ENCODE peak calls at places on chromosomes 12 and 14, in nine cellular contexts. B is heart right ventricle, G is choroid plexus epithelial cell, J is heart left ventricle, Q is astrocyte of the cerebellum, L is lower leg skin, A is spleen, D is brain microvascular endothelial cell, P is upper lobe of right lung. H is an unnamed sample.

GRCh38 chr12:100267603-100268281 is 765 bp downstream of the SCYL2 start:
- DNase-seq in B (no peak), G (peak), J (peak), Q (no peak), L (peak), A (no peak), D (no peak), P (no peak), H (peak)

GRCh38 chr12:20410746-20411145 is 42.4 kb downstream of the PDE3A start:
- DNase-seq in B (no peak), G (no peak), J (no peak), Q (no peak), L (no peak), A (no peak), D (no peak), P (no peak), H (no peak)

GRCh38 chr12:54352022-54352531 is 12.2 kb downstream of the GPR84 start:
- DNase-seq in B (peak), G (peak), J (peak), Q (peak), L (no peak), A (no peak), D (no peak), P (peak), H (no peak)

GRCh38 chr12:113247123-113248045 is 26.1 kb downstream of the TPCN1 start:
- DNase-seq in B (peak), G (peak), J (peak), Q (no peak), L (no peak), A (peak), D (peak), P (no peak), H (peak)

GRCh38 chr12:48489012-48489411 is 6.7 kb downstream of the C12orf54 start:
- DNase-seq in B (no peak), G (peak), J (no peak), Q (no peak), L (no peak), A (no peak), D (peak), P (no peak), H (no peak)

GRCh38 chr12:81034926-81035325 is 43.0 kb upstream of the ACSS3 start:
- DNase-seq in B (no peak), G (no peak), J (no peak), Q (no peak), L (no peak), A (no peak), D (no peak), P (no peak), H (no peak)

GRCh38 chr12:131176926-131177325 is 223.2 kb downstream of the ADGRD1 start:
- DNase-seq in B (no peak), G (no peak), J (no peak), Q (no peak), L (no peak), A (peak), D (no peak), P (no peak), H (no peak)

GRCh38 chr12:104304261-104305004 is 894 bp downstream of the EID3 start:
- DNase-seq in B (no peak), G (no peak), J (no peak), Q (no peak), L (no peak), A (no peak), D (no peak), P (no peak), H (no peak)

GRCh38 chr14:31930493-31931225 is 146.4 kb upstream of the ARHGAP5 start:
- DNase-seq in B (no peak), G (peak), J (no peak), Q (no peak), L (no peak), A (no peak), D (no peak), P (no peak), H (no peak)

GRCh38 chr14:98711453-98711852 is 560.5 kb downstream of the BCL11B start:
- DNase-seq in B (no peak), G (no peak), J (no peak), Q (no peak), L (no peak), A (no peak), D (no peak), P (no peak), H (no peak)

GRCh38 chr12:80846930-80847329 is 90.8 kb downstream of the LIN7A start:
- DNase-seq in B (no peak), G (no peak), J (no peak), Q (no peak), L (no peak), A (no peak), D (no peak), P (no peak), H (no peak)

GRCh38 chr12:321606-322326 is 59.1 kb upstream of the SLC6A13 start:
- DNase-seq in B (no peak), G (peak), J (no peak), Q (no peak), L (no peak), A (no peak), D (no peak), P (no peak), H (no peak)

GRCh38 chr12:114884535-114884934 is 200.6 kb upstream of the TBX3 start:
- DNase-seq in B (no peak), G (no peak), J (no peak), Q (no peak), L (no peak), A (no peak), D (no peak), P (no peak), H (no peak)

GRCh38 chr12:10624631-10625030 is 11.2 kb upstream of the MAGOHB start:
- DNase-seq in B (no peak), G (no peak), J (no peak), Q (no peak), L (no peak), A (no peak), D (no peak), P (no peak), H (no peak)

GRCh38 chr12:108508243-108508642 is 6.8 kb upstream of the FICD start:
- DNase-seq in B (no peak), G (no peak), J (no peak), Q (no peak), L (no peak), A (no peak), D (no peak), P (no peak), H (no peak)

GRCh38 chr12:1840561-1840960 is 20.2 kb downstream of the LRTM2 start:
- DNase-seq in B (no peak), G (no peak), J (no peak), Q (no peak), L (no peak), A (peak), D (no peak), P (peak), H (no peak)

GRCh38 chr14:26377150-26377549 is 220.7 kb downstream of the NOVA1 start:
- DNase-seq in B (no peak), G (no peak), J (no peak), Q (no peak), L (no peak), A (no peak), D (no peak), P (no peak), H (no peak)

GRCh38 chr12:69598174-69598753 is 12.4 kb downstream of the LRRC10 start:
- DNase-seq in B (no peak), G (no peak), J (no peak), Q (no peak), L (no peak), A (no peak), D (no peak), P (no peak), H (no peak)

GRCh38 chr12:49345048-49345839 is 1.4 kb upstream of the DNAJC22 start:
- DNase-seq in B (no peak), G (no peak), J (no peak), Q (no peak), L (no peak), A (no peak), D (no peak), P (peak), H (no peak)

GRCh38 chr12:46555379-46555778 is 182.8 kb upstream of the SLC38A2 start:
- DNase-seq in B (no peak), G (peak), J (no peak), Q (peak), L (no peak), A (no peak), D (peak), P (no peak), H (no peak)

GRCh38 chr14:55532645-55533309 is 47.2 kb upstream of the KTN1 start:
- DNase-seq in B (no peak), G (no peak), J (no peak), Q (no peak), L (no peak), A (no peak), D (no peak), P (no peak), H (no peak)

GRCh38 chr12:2751686-2752085 is 43.1 kb upstream of the FKBP4 start:
- DNase-seq in B (no peak), G (no peak), J (no peak), Q (no peak), L (no peak), A (no peak), D (no peak), P (no peak), H (no peak)

GRCh38 chr14:104893435-104894207 is 28.6 kb downstream of the CEP170B start:
- DNase-seq in B (no peak), G (no peak), J (peak), Q (no peak), L (no peak), A (peak), D (no peak), P (peak), H (no peak)

GRCh38 chr12:47757840-47758583 is 668 bp downstream of the RAPGEF3 start:
- DNase-seq in B (peak), G (no peak), J (no peak), Q (no peak), L (no peak), A (peak), D (no peak), P (peak), H (no peak)

GRCh38 chr14:29710015-29710414 is 217.6 kb downstream of the PRKD1 start:
- DNase-seq in B (no peak), G (peak), J (no peak), Q (no peak), L (no peak), A (no peak), D (no peak), P (no peak), H (no peak)

GRCh38 chr12:101256271-101256670 is 23.6 kb upstream of the UTP20 start:
- DNase-seq in B (no peak), G (no peak), J (no peak), Q (no peak), L (no peak), A (no peak), D (no peak), P (no peak), H (no peak)

GRCh38 chr14:49250517-49250916 is 335.7 kb downstream of the RPS29 start:
- DNase-seq in B (no peak), G (no peak), J (no peak), Q (no peak), L (no peak), A (no peak), D (no peak), P (no peak), H (no peak)

GRCh38 chr12:64147011-64147671 is 75.0 kb downstream of the KICS2 start:
- DNase-seq in B (no peak), G (no peak), J (no peak), Q (no peak), L (no peak), A (no peak), D (no peak), P (no peak), H (no peak)

GRCh38 chr14:75340921-75341320 is 62.3 kb downstream of the FOS start:
- DNase-seq in B (peak), G (peak), J (peak), Q (no peak), L (peak), A (peak), D (no peak), P (peak), H (no peak)

GRCh38 chr14:99538275-99538674 is 57.1 kb downstream of the CCNK start:
- DNase-seq in B (no peak), G (no peak), J (peak), Q (no peak), L (no peak), A (no peak), D (peak), P (no peak), H (no peak)

DNA sequence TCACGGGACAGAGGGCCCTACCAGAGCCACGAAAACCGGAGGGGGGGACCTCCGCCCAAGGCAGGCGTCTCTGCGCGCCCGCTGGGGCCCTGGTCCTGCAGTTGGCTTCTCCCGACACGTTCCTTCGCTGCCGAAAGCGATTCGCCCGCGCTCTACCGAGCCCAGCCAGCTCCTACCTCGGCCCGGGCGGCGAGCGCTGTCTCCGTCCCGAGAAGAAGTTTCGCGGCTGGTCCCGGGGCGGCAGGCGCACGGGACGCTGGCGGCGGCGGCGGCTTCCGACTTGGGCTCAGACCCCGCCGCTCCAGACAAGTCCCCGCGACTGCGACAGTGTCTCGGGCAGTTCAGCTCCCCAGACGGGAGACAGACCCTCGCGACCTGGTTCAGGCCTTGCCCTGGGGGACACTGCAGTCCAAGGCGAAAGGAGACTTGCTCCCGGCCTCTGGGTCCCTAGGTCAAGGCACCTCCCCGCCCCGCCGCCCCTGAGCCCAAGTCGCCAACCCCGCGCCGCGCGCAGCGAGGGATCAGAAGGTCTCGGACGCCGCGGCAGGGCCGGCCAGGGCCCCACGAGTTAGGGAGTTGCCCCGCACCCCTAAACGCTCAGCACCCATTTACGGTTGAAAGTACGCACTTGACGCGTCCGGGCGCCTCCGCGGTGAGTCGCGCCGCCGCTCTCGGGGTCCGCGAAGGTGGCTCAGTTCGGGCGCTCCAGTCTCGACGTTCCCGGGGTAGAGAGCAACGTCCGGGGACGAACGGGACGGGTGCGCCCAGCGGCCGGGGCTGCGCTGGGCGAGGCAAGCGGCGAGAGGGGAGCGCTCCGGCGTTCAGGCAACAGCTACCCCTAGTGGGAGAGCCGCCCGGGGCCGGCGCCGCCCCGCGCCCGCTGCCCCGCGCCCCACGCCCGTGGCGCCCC is 1.4 kb upstream of the DIO3 start:
- DNase-seq in B (peak), G (peak), J (no peak), Q (no peak), L (no peak), A (peak), D (no peak), P (no peak), H (peak)
- H3K4me3 ChIP-seq in B (peak), G (no peak), J (peak), Q (peak), L (peak), A (peak), D (no peak), P (peak), H (no peak)

GRCh38 chr12:97757431-97758091 is 295.0 kb downstream of the RMST start:
- DNase-seq in B (no peak), G (no peak), J (no peak), Q (no peak), L (no peak), A (no peak), D (no peak), P (no peak), H (no peak)
- H3K4me3 ChIP-seq in B (no peak), G (no peak), J (no peak), Q (no peak), L (no peak), A (no peak), D (no peak), P (no peak), H (no peak)

GRCh38 chr12:57229041-57229633 is 374 bp upstream of the SHMT2 start:
- DNase-seq in B (no peak), G (no peak), J (no peak), Q (no peak), L (no peak), A (no peak), D (no peak), P (no peak), H (no peak)

GRCh38 chr12:57226588-57227314 is 2.8 kb upstream of the SHMT2 start:
- DNase-seq in B (peak), G (no peak), J (no peak), Q (no peak), L (no peak), A (peak), D (no peak), P (no peak), H (no peak)

GRCh38 chr12:57229634-57230380 is at the start of gene SHMT2:
- DNase-seq in B (peak), G (peak), J (peak), Q (peak), L (peak), A (peak), D (peak), P (peak), H (peak)

GRCh38 chr12:57225680-57226190 is 3.8 kb upstream of the SHMT2 start:
- DNase-seq in B (no peak), G (no peak), J (no peak), Q (no peak), L (no peak), A (no peak), D (no peak), P (no peak), H (no peak)

GRCh38 chr12:57227315-57228115 is 2.0 kb upstream of the SHMT2 start:
- DNase-seq in B (no peak), G (no peak), J (no peak), Q (no peak), L (no peak), A (no peak), D (no peak), P (no peak), H (no peak)
- H3K4me3 ChIP-seq in B (no peak), G (no peak), J (peak), Q (no peak), L (no peak), A (peak), D (no peak), P (no peak), H (no peak)

DNA sequence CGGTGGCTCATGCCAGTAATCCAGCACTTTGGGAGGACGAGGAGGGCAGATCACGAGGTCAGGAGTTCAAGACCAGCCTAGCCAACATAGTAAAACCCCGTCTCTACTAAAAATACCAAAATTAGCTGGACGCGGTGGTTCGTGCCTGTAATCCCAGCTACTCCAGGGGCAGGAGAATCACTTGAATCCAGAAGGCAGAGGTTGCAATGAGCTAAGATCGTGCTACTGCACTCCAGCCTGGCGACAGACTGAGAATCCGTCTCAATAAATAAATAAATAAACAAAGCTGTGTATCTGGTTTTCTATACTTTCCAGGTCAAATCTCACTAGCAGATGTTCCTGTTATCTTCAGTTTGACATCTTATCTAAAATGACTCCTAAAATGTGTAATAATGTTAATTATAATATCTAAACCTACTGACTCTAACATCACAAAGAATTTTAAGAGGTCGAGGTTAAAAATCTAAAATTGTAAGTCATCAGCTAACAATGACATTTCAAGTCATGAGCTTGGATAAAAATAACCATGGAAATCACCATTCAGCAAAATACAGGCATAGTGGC is 2.4 kb upstream of the SRP54 start:
- DNase-seq in B (no peak), G (no peak), J (no peak), Q (no peak), L (no peak), A (no peak), D (no peak), P (no peak), H (no peak)
- H3K4me3 ChIP-seq in B (no peak), G (peak), J (no peak), Q (peak), L (no peak), A (peak), D (peak), P (peak), H (peak)

DNA sequence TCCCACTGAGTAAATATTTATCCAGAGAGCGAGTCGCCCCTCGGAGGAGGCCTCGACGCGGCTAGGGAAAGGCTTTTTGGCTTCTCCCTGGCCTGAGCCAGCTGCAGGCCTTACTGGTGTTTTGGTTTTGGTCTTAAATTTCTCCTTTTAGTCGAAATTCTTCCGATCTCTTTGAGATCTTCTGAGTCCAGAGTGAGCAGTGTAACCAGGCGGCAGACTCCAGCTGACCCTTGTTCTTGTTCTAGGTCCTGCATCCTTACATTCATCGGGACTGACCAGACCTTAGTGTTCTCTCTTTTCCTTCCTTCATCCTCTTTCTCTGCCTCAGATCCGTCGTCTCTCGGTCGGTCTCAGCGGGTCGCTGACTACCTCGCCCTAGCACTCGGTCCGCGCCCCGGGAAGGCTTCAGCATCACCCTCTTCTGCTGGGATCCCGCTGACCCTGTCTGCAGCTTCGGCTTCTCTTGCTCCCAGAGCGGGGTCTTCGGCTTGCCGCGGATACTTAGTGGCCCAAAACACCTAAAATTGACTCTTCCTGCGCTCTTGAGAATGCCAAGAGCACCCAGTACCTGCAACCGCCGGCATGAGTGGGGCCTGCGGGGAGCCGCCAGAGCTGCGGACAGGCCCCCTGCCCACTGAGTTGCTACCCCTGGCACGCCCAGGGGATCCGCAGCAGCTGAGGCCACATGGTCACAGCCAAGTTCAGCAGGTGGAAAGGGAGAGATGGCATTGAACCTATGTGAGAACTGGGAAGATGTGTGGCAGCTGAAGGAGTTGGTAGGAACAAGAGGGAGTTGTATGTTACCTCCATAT is 2.4 kb upstream of the PAX9 start:
- DNase-seq in B (no peak), G (no peak), J (no peak), Q (no peak), L (no peak), A (no peak), D (no peak), P (no peak), H (no peak)
- H3K4me3 ChIP-seq in B (no peak), G (no peak), J (no peak), Q (no peak), L (no peak), A (peak), D (no peak), P (no peak), H (no peak)

H was measured in MG63.